ENCODE peak calls at places on chromosomes 16 and 17, in four cellular contexts. N is fibroblast of mammary gland, R is neural progenitor cell, F is A549. E is an unnamed sample.

GRCh38 chr16:8505327-8505991 is 84.9 kb downstream of the TMEM114 start:
- DNase-seq in N (no peak), R (peak; percentile 32), F (no peak), E (no peak)

GRCh38 chr17:65170839-65171238 is 33.7 kb downstream of the RGS9 start:
- DNase-seq in F (peak; percentile 31), R (no peak), N (no peak), E (no peak)

GRCh38 chr17:79852748-79853147 is 13.5 kb upstream of the CBX4 start:
- DNase-seq in F (peak; percentile 63), N (peak; percentile 50), R (no peak), E (no peak)

GRCh38 chr16:27337024-27337423 is 23.2 kb downstream of the IL4R start:
- DNase-seq in R (no peak), N (no peak), F (no peak), E (no peak)

GRCh38 chr16:74582984-74583383 is 23.9 kb downstream of the GLG1 start:
- DNase-seq in N (no peak), F (peak; percentile 18), R (no peak), E (no peak)

GRCh38 chr16:50281391-50282009 is 15.1 kb downstream of the ADCY7 start:
- DNase-seq in F (no peak), R (no peak), N (no peak), E (peak; percentile 76)

GRCh38 chr17:28555022-28555421 is 2.6 kb upstream of the UNC119 start:
- DNase-seq in N (no peak), F (no peak), R (no peak), E (no peak)

GRCh38 chr17:41329279-41329925 is 13.9 kb upstream of the KRTAP17-1 start:
- DNase-seq in F (peak; percentile 78), N (peak; percentile 55), R (peak; percentile 68), E (no peak)

GRCh38 chr17:55889271-55889670 is 138.4 kb downstream of the PCTP start:
- DNase-seq in N (peak; percentile 17), F (no peak), R (no peak), E (no peak)

GRCh38 chr17:31015639-31016038 is 44.8 kb downstream of the RNF135 start:
- DNase-seq in F (no peak), N (no peak), R (no peak), E (no peak)

GRCh38 chr17:76278952-76279741 is 14.0 kb downstream of the UBALD2 start:
- DNase-seq in F (peak; percentile 78), R (peak; percentile 91), N (peak; percentile 72), E (no peak)

GRCh38 chr16:75710344-75710743 is 9.1 kb upstream of the DUXB start:
- DNase-seq in F (no peak), N (no peak), R (no peak), E (no peak)

GRCh38 chr16:75714661-75715060 is 11.6 kb downstream of the CPHXL start:
- DNase-seq in N (no peak), R (no peak), F (no peak), E (no peak)
- TF ChIP-seq CTCF in N (no peak), R (no peak), F (no peak), E (no peak)

DNA sequence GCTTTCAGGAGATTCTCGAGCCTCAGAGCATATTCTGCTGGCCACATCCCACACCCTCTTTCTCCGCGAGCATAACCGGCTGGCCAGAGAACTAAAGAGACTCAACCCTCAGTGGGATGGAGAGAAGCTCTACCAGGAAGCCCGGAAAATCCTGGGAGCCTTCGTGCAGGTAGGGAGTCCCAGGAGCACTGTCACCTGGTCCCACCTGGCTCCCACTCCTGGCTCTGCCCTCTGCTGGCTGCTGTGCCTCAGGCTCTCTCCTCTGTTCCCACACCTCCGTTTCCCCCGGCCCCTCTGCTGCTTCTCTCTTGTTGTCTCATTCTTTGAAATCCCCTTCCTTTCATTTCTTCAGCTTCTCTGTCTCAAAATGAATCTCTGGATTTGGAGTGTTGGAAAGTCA is 16.4 kb downstream of the LPO start:
- DNase-seq in N (no peak), R (no peak), F (no peak), E (peak; percentile 65)
- TF ChIP-seq CTCF in N (no peak), R (peak; percentile 37), F (peak; percentile 10), E (no peak)

GRCh38 chr16:46972971-46973456 is 460 bp downstream of the DNAJA2 start:
- DNase-seq in F (no peak), N (peak; percentile 12), R (peak; percentile 67), E (no peak)

GRCh38 chr16:46975165-46975564 is 1.7 kb upstream of the DNAJA2 start:
- DNase-seq in N (no peak), F (no peak), R (no peak), E (no peak)

GRCh38 chr16:46975908-46976470 is 2.5 kb upstream of the DNAJA2 start:
- DNase-seq in N (no peak), F (no peak), R (no peak), E (no peak)

GRCh38 chr16:46973457-46974324 is at the start of gene DNAJA2:
- DNase-seq in R (peak; percentile 94), F (peak; percentile 89), N (peak; percentile 81), E (peak; percentile 94)

GRCh38 chr16:46974352-46974751 is 878 bp upstream of the DNAJA2 start:
- DNase-seq in F (peak; percentile 47), N (peak; percentile 32), R (peak; percentile 13), E (no peak)
- TF ChIP-seq CTCF in F (no peak), N (no peak), R (no peak), E (no peak)

DNA sequence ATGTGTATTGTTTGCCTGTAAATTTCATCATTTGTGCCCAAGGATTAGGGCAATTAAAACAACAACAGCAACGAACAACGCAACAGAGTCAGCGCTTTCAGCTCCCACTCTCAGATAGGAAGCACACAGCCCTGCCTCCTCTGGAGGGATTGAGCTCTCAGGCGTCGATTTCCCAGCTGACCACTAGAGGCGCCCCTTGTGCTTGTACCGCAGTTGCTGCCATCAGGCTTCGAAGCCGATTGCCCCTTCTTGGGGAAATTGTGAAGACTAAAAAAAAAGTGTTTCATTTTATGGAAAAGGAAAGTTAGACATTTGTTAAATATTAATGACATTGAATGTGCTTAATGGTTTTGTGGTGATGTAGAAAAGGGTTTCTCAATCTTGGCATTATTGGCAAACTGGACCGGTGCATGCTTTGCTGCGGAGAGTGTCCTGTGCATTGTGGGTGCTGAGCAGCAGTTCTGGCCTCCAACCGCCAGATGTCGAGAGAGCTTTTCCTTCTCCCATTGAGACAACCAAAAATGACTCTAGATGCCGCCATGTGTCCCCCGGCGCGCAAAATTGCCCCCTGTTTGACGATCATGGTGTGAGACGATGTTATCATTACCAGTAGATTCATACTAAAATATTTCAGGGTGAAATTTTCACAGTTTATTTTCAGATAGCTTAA is 650.4 kb upstream of the RBFOX1 start:
- DNase-seq in R (peak; percentile 82), F (peak; percentile 14), N (no peak), E (no peak)
- TF ChIP-seq CTCF in R (peak; percentile 91), F (no peak), N (peak; percentile 32), E (peak; percentile 69)

DNA sequence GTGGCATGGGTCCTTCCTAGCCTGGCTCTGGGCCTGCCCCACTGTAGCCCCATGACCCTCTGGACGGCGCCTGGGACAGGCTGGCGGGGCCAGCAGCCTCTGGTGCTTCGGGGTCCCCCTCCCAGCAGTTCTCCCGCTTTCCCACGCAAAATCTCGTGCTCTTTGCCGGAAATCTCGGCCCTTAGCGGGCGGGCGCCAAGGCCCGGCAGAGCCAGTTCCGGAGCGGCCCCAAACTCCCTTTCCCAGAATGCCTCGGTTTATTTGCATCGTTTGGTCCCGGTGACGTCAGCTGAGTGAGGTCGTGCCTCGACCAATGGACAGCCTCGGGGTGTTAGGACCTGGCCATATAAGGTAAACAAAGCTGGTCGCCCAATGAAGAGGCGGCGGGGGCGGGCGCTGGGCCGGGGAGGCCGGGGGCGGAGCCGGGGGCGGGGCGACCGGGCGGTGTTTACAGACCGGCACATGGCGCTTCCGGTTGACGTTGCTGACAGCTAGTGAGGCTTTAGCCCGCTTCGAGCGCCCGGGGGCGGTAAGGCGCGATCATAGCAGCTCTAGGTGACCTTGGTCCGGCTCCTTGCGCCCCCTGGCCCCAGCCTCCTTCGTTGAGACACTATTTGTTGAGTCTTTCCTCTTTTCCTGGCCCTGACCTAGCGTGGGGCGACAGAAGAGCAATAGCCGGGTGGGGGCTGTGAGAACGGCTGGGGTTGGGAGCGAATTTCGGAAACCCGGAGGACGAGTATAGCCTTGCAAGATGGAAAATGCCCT is 1.5 kb upstream of the UBALD1 start:
- DNase-seq in R (peak; percentile 100), F (peak; percentile 100), N (peak; percentile 100), E (peak; percentile 99)
- TF ChIP-seq CTCF in R (peak; percentile 59), F (peak; percentile 41), N (peak; percentile 19), E (peak; percentile 75)